ENCODE peak calls at places on chromosomes 3 and 15, in ten cellular contexts. Q is Peyer's patch; F is activated CD8-positive, alpha-beta memory T cell treated with anti-CD3 and anti-CD28 coated beads for 48 hours; O is WERI-Rb-1; I is left ventricle myocardium inferior; U is lower lobe of right lung; Y is B cell; K is activated CD4-positive, alpha-beta T cell treated with anti-CD3 and anti-CD28 coated beads for 24 hours; G is activated naive CD8-positive, alpha-beta T cell treated with anti-CD3 and anti-CD28 coated beads, Interleukin-2, amount 10 ng/mL, durations not matched to agents 7 days and 5 days; H is endothelial cell. M is an unnamed sample.
A peak's percentile ranks its signal among the peaks of the same experiment; 100 is the strongest.

GRCh38 chr3:184002469-184002868 is 15.2 kb downstream of the ABCC5 start:
- DNase-seq in Q (no peak), F (no peak), O (no peak), I (peak; percentile 59), U (no peak), Y (no peak), K (no peak), G (no peak), H (no peak), M (no peak)

GRCh38 chr15:97317163-97317562 is 643.3 kb upstream of the ARRDC4 start:
- DNase-seq in Q (no peak), F (no peak), O (no peak), I (no peak), U (no peak), Y (no peak), K (no peak), G (no peak), H (no peak), M (no peak)

GRCh38 chr15:95032181-95032580 is 800.8 kb downstream of the MCTP2 start:
- DNase-seq in Q (no peak), F (no peak), O (no peak), I (no peak), U (no peak), Y (no peak), K (no peak), G (no peak), H (no peak), M (no peak)

GRCh38 chr3:9878700-9879099 is 1.4 kb downstream of the CIDEC start:
- DNase-seq in Q (peak; percentile 82), F (no peak), O (no peak), I (no peak), U (no peak), Y (no peak), K (no peak), G (no peak), H (no peak), M (no peak)

GRCh38 chr15:89462198-89462912 is 34.0 kb downstream of the RHCG start:
- DNase-seq in Q (peak; percentile 24), F (no peak), O (no peak), I (no peak), U (no peak), Y (no peak), K (no peak), G (no peak), H (no peak), M (no peak)

GRCh38 chr3:188491276-188491687 is 337.3 kb downstream of the LPP start:
- DNase-seq in Q (no peak), F (no peak), O (no peak), I (no peak), U (no peak), Y (no peak), K (no peak), G (no peak), H (no peak), M (no peak)

GRCh38 chr3:149487598-149488197 is 13.2 kb downstream of the TM4SF4 start:
- DNase-seq in Q (no peak), F (no peak), O (peak; percentile 50), I (no peak), U (no peak), Y (no peak), K (peak; percentile 22), G (no peak), H (peak; percentile 43), M (peak; percentile 67)

GRCh38 chr3:106261915-106262683 is 393.3 kb upstream of the CBLB start:
- DNase-seq in Q (no peak), F (no peak), O (no peak), I (no peak), U (no peak), Y (no peak), K (no peak), G (no peak), H (no peak), M (no peak)

GRCh38 chr3:118968111-118968510 is 66.5 kb downstream of the IGSF11 start:
- DNase-seq in Q (no peak), F (no peak), O (no peak), I (no peak), U (no peak), Y (no peak), K (no peak), G (no peak), H (no peak), M (peak; percentile 52)